ENCODE peak calls at places on chromosomes 7 and 10, in four cellular contexts. Y is H1, B is GM12878, Z is SK-N-SH. H is an unnamed sample. For H3K9me3, the result is how much of the 10 kb centered on the place peaks cover.

GRCh38 chr7:151088019-151088855 is 2.0 kb downstream of the AGAP3 start:
- DNase-seq in Y (no peak), B (no peak), Z (no peak), H (no peak)

GRCh38 chr10:52525761-52526160 is 211.7 kb downstream of the DKK1 start:
- DNase-seq in Y (no peak), B (no peak), Z (no peak), H (no peak)

GRCh38 chr7:40470817-40471216 is 336.0 kb downstream of the SUGCT start:
- DNase-seq in Y (no peak), B (no peak), Z (no peak), H (no peak)

GRCh38 chr7:149736478-149737360 is 36.7 kb downstream of the ZNF467 start:
- DNase-seq in Y (no peak), B (no peak), Z (peak), H (no peak)

GRCh38 chr10:62224606-62225005 is 44.0 kb downstream of the RTKN2 start:
- DNase-seq in Y (no peak), B (no peak), Z (no peak), H (no peak)

GRCh38 chr10:30553018-30553624 is 76.4 kb downstream of the LYZL2 start:
- DNase-seq in Y (no peak), B (no peak), Z (no peak), H (no peak)

GRCh38 chr7:26279405-26279804 is 12.3 kb upstream of the SNX10 start:
- DNase-seq in Y (no peak), B (no peak), Z (no peak), H (peak)

GRCh38 chr10:132415255-132415654 is 18.3 kb downstream of the PWWP2B start:
- DNase-seq in Y (no peak), B (no peak), Z (no peak), H (no peak)

GRCh38 chr10:71583076-71583475 is 136.5 kb downstream of the C10orf105 start:
- DNase-seq in Y (no peak), B (no peak), Z (no peak), H (no peak)

GRCh38 chr10:71584461-71584860 is 135.1 kb downstream of the C10orf105 start:
- DNase-seq in Y (no peak), B (no peak), Z (no peak), H (no peak)

GRCh38 chr10:71582506-71582905 is 137.1 kb downstream of the C10orf105 start:
- DNase-seq in Y (no peak), B (no peak), Z (no peak), H (no peak)

GRCh38 chr10:71585579-71586092 is 133.9 kb downstream of the C10orf105 start:
- DNase-seq in Y (no peak), B (no peak), Z (no peak), H (no peak)

GRCh38 chr10:71584902-71585578 is 134.5 kb downstream of the C10orf105 start:
- DNase-seq in Y (no peak), B (no peak), Z (no peak), H (no peak)
- TF ChIP-seq TCF12 in Y (no peak), B (no peak), Z (no peak), H (no peak)

DNA sequence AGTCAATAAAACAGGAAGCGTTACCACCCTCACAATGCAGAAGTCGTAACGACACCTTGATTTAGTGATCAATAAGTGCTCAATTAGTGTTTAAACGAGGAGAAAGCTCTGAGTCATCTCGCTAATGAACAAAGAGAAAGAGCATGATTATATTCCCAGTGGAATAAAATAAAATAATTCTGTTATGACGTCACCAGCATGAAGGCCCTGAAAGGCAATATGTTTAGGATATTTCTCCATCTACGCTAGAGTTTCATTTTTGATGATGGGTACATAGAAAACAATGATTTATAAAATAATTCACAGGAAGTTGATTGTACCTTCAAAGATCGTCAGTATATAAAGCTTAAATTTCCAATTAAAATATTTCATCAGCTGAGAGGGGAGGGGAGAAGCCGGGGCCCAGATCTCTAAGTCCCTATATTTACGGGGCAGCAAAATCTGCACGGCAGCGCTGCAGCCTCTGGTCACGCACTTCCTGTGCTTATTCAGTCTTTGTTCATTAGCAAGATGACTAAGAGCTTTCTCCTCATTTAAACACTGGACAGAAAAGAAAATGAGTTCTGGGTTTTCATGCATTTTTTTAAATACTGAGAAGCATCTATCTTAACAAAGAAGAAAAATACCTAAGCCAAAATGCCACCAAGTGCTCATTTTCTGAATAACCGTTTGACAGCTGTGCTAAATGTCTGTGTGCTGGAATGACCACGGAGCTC is 400.4 kb downstream of the PTPRN2 start:
- DNase-seq in Y (no peak), B (no peak), Z (no peak), H (no peak)
- H3K9me3 ChIP-seq in Y (under half), B (under half), Z (under half), H (under half)

DNA sequence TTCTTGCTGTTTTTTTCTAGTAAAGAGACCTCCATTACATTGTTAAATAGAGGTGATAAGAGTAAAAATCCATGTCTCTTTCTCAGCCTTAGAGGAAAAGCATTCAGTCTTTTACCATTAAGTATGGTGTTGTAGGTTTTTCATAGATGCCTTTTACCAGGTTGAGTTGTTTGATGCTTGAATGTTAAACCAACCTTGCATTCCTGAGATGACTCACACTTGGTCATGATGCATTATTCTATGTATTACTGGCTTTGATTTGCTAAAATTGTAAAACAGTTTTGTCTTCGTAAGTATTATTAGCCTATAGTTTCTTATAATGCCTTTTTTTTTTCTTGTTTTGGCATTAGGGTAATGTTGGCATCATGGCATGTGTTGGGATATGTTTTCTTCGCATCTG is 90.0 kb downstream of the ANKRD61 start:
- DNase-seq in Y (no peak), B (no peak), Z (no peak), H (no peak)
- TF ChIP-seq TCF12 in Y (no peak), B (no peak), Z (no peak), H (no peak)

DNA sequence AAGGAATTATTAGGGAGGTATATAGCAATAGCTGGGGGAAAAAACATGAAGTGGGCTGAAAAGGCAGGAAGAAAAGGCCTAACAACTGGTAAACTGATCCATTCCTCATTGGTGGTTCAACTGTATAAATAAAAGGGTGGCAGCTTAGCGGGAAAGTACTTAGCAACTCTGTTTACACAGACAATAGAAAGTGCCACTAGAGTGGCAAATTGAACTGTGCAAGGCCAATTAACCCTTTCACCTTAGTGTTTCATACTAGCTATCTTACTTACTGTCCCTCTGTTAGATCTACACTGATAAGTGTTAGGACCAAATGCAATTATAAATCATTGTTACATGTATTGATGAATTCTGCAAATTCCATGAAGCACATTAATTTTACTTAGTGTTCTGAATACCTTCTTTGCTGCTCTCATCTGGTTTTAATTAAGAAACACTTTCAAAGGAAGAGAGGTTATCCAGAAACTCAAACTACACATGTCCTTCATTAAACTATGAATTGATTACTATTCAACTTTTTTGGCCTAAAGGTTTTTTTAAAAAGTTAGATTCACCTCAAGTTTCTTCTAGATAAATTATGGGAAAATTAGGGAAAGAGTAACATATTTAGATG is 28.0 kb downstream of the DNAJC1 start:
- DNase-seq in Y (no peak), B (no peak), Z (peak), H (peak)
- H3K9me3 ChIP-seq in Y (under half), B (under half), Z (under half), H (under half)

DNA sequence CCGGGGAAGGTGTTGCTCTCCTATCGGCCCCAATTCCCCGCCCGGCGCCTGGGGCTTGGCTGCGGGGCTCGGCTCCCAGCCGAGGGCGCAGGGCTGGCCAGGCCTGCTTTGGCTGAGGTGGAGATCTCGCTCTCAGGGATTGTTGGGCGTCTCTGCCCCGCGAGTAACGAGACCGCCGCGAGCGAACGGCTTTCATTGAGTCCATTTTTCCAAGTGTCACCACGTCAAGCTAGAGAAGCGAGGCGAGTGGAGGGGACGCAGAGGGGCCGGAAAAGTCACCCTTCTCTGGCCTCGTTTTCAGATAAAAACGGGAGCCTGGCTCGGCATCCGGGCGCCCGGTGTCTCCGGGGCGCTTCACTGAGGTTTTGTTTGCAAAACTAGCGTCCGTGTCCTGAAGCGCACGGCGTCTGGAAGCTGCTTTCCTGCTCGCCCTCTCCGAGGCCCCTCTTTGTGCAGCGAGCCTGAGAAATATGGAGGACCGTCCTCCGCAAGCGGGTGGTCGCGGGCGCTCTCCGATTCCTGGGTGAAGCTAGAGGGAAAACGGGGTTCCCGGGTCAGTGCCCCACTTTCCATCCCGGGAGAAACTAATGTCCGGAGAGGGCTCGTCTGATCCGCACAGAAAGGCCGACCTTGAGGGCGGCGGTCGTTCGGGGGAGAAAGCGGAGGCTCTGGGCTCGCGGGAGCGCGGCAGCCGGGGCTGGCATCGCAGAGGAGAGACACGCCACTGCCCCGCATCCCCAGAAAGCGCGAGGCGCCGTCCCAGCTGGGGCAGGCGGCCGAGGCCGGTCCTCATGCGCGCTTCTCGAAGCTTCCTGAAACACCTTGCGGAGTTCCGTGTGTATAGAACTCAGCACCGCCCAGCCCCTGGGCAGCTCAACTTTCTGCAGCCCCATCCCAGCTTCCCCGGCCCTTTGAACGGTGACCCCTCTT is 3.5 kb upstream of the EN2 start:
- DNase-seq in Y (no peak), B (no peak), Z (peak), H (no peak)
- TF ChIP-seq TCF12 in Y (no peak), B (no peak), Z (no peak), H (no peak)

GRCh38 chr10:133444342-133445267 is 9.1 kb upstream of the SCART1 start:
- DNase-seq in Y (no peak), B (no peak), Z (peak), H (no peak)
- H3K9me3 ChIP-seq in Y (half or more), B (under half), Z (under half), H (under half)

GRCh38 chr7:34299066-34299465 is 359.0 kb upstream of the NPSR1 start:
- DNase-seq in Y (no peak), B (no peak), Z (no peak), H (no peak)

GRCh38 chr7:34296663-34297062 is 361.4 kb upstream of the NPSR1 start:
- DNase-seq in Y (no peak), B (no peak), Z (no peak), H (no peak)

GRCh38 chr7:34298492-34298891 is 359.5 kb upstream of the NPSR1 start:
- DNase-seq in Y (no peak), B (no peak), Z (no peak), H (no peak)
- TF ChIP-seq TCF12 in Y (no peak), B (no peak), Z (no peak), H (no peak)

H was measured in HepG2.